ENCODE peak calls at places on chromosomes 7 and 10, in seven cellular contexts. S is cardiac muscle cell; B is astrocyte; T is Calu3; D is GM13976; R is CD8-positive, alpha-beta T cell; O is progenitor cell of endocrine pancreas. W is an unnamed sample.
A peak's percentile ranks its signal among the peaks of the same experiment; 100 is the strongest.

GRCh38 chr7:22432203-22432718 is 67.7 kb downstream of the STEAP1B start:
- DNase-seq in S (no peak), D (no peak), B (no peak), T (no peak), R (no peak), O (no peak), W (no peak)

GRCh38 chr10:24826022-24826421 is 102.3 kb upstream of the ARHGAP21 start:
- DNase-seq in D (no peak), O (no peak), S (peak; percentile 86), B (peak; percentile 61), T (no peak), R (no peak), W (peak; percentile 57)

GRCh38 chr10:99777918-99778716 is 4.3 kb upstream of the ABCC2 start:
- DNase-seq in D (no peak), O (no peak), S (no peak), B (no peak), R (no peak), T (no peak), W (no peak)

GRCh38 chr10:119608316-119609155 is 11.8 kb upstream of the TIAL1 start:
- DNase-seq in R (peak; percentile 34), S (peak; percentile 29), B (peak; percentile 8), O (no peak), T (peak; percentile 57), D (peak; percentile 45), W (peak; percentile 30)

GRCh38 chr10:29980084-29980483 is 79.3 kb downstream of the JCAD start:
- DNase-seq in T (no peak), S (peak; percentile 69), D (no peak), B (peak; percentile 60), O (no peak), R (no peak), W (no peak)

GRCh38 chr10:120432209-120432608 is 24.8 kb upstream of the PLPP4 start:
- DNase-seq in O (no peak), R (no peak), S (no peak), T (no peak), B (no peak), D (no peak), W (peak; percentile 28)

GRCh38 chr7:51613911-51614344 is 297.3 kb upstream of the COBL start:
- DNase-seq in R (no peak), O (no peak), T (no peak), S (no peak), D (no peak), B (peak; percentile 62), W (no peak)

GRCh38 chr10:21885940-21886339 is 117.6 kb downstream of the DNAJC1 start:
- DNase-seq in R (no peak), B (no peak), O (no peak), D (no peak), S (no peak), T (no peak), W (no peak)

GRCh38 chr7:31492086-31492485 is 21.8 kb upstream of the ITPRID1 start:
- DNase-seq in T (peak; percentile 77), D (no peak), R (no peak), B (no peak), O (no peak), S (no peak), W (no peak)

GRCh38 chr10:101323495-101323894 is 30.5 kb upstream of the BTRC start:
- DNase-seq in B (no peak), O (no peak), T (no peak), R (no peak), D (no peak), S (no peak), W (no peak)
- TF ChIP-seq CTCF in B (no peak), O (no peak), T (no peak), R (no peak), D (no peak), S (no peak), W (no peak)

GRCh38 chr10:109018892-109019507 is 904.3 kb downstream of the XPNPEP1 start:
- DNase-seq in S (peak; percentile 4), R (no peak), O (no peak), D (no peak), T (no peak), B (no peak), W (no peak)
- TF ChIP-seq CTCF in S (no peak), R (no peak), O (no peak), D (no peak), T (no peak), B (no peak), W (peak; percentile 49)

GRCh38 chr7:90472805-90473540 is 3.5 kb downstream of the PTTG1IP2 start:
- DNase-seq in O (no peak), R (no peak), B (no peak), S (no peak), T (no peak), D (no peak), W (no peak)

GRCh38 chr7:90474284-90475210 is 5.1 kb downstream of the PTTG1IP2 start:
- DNase-seq in T (no peak), R (no peak), O (no peak), D (no peak), S (peak; percentile 91), B (peak; percentile 96), W (peak; percentile 82)

GRCh38 chr7:90473819-90474218 is 4.4 kb downstream of the PTTG1IP2 start:
- DNase-seq in R (no peak), D (no peak), T (no peak), B (peak; percentile 30), O (no peak), S (peak; percentile 22), W (no peak)

GRCh38 chr7:90469554-90469953 is at the start of gene PTTG1IP2:
- DNase-seq in S (no peak), R (no peak), O (no peak), T (no peak), D (no peak), B (no peak), W (no peak)
- TF ChIP-seq CTCF in S (no peak), R (no peak), O (no peak), T (no peak), D (no peak), B (no peak), W (no peak)

GRCh38 chr7:156156734-156157408 is 344.6 kb upstream of the SHH start:
- DNase-seq in R (no peak), O (peak; percentile 34), S (no peak), B (peak; percentile 14), D (no peak), T (peak; percentile 64), W (no peak)
- TF ChIP-seq CTCF in R (no peak), O (peak; percentile 51), S (no peak), B (peak; percentile 35), D (no peak), T (peak; percentile 42), W (peak; percentile 23)

DNA sequence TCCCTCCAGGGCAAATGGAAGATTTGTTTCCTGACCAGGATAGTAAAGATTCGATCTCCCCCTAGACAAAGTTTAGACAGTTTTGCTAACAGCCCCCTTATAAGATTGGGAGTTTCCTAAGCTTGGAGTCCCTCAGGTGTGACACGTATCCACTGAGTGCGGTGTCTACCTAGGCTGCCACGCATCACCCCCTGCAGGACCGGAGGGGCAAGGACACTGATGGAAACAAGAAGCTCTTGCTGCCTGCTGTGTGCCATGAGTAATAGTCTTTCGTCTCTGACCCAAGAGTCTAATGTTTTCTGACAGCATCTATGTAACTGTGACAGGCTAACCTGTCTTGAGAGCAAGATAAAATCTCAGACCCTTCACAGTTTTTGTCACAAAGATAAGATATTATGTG is 173.5 kb downstream of the SEMA3E start:
- DNase-seq in D (no peak), S (no peak), O (no peak), R (no peak), B (no peak), T (peak; percentile 6), W (no peak)
- TF ChIP-seq CTCF in D (no peak), S (no peak), O (peak; percentile 21), R (no peak), B (no peak), T (no peak), W (no peak)

W was measured in HFFc6.